ENCODE peak calls at places on chromosome 19, in four cellular contexts. X, F, M and N are unnamed samples.

GRCh38 chr19:49809155-49809986 is 3.7 kb downstream of the FUZ start:
- DNase-seq in X (no peak), F (no peak), M (peak), N (peak)

GRCh38 chr19:35549174-35549788 is 3.9 kb downstream of the TMEM147 start:
- DNase-seq in X (peak), F (peak), M (peak), N (peak)

GRCh38 chr19:46783670-46784069 is 4.7 kb downstream of the SLC1A5 start:
- DNase-seq in M (no peak), F (no peak), X (no peak), N (no peak)

GRCh38 chr19:574658-575526 is 2.5 kb downstream of the BSG start:
- DNase-seq in M (peak), X (no peak), F (no peak), N (no peak)

GRCh38 chr19:16428372-16429036 is 43.3 kb downstream of the EPS15L1 start:
- DNase-seq in X (no peak), F (no peak), M (no peak), N (no peak)

GRCh38 chr19:12364391-12365093 is 941 bp downstream of the ZNF442 start:
- DNase-seq in X (no peak), F (no peak), M (peak), N (peak)

GRCh38 chr19:40611900-40612698 is 10.9 kb downstream of the LTBP4 start:
- DNase-seq in X (no peak), M (no peak), F (no peak), N (no peak)

GRCh38 chr19:55494172-55494761 is 6.0 kb downstream of the SSC5D start:
- DNase-seq in F (no peak), X (no peak), M (no peak), N (no peak)

GRCh38 chr19:269241-269640 is 22.0 kb downstream of the PLPP2 start:
- DNase-seq in M (no peak), X (no peak), F (no peak), N (no peak)

GRCh38 chr19:3536429-3537100 is 2.4 kb upstream of the TEKTIP1 start:
- DNase-seq in M (no peak), X (no peak), F (no peak), N (no peak)

GRCh38 chr19:56106993-56107392 is 14.1 kb downstream of the ZNF787 start:
- DNase-seq in M (no peak), F (no peak), X (no peak), N (no peak)

GRCh38 chr19:45477713-45478453 is 10.1 kb downstream of the FOSB start:
- DNase-seq in F (peak), X (no peak), M (no peak), N (no peak)

GRCh38 chr19:38970664-38971532 is 4.6 kb downstream of the FBXO17 start:
- DNase-seq in F (no peak), X (no peak), M (no peak), N (no peak)

GRCh38 chr19:36771275-36772231 is 1.1 kb downstream of the ZNF850 start:
- DNase-seq in X (peak), F (peak), M (peak), N (no peak)

GRCh38 chr19:35124098-35125060 is 8.8 kb downstream of the FXYD3 start:
- DNase-seq in F (no peak), X (no peak), M (no peak), N (peak)

GRCh38 chr19:10817291-10818038 is 18.5 kb downstream of the TMED1 start:
- DNase-seq in M (no peak), F (no peak), X (no peak), N (no peak)

GRCh38 chr19:19539738-19540703 is 2.0 kb downstream of the CILP2 start:
- DNase-seq in M (no peak), F (no peak), X (no peak), N (peak)

GRCh38 chr19:35211545-35212230 is 16.9 kb downstream of the FAM187B start:
- DNase-seq in F (no peak), X (no peak), M (no peak), N (peak)

GRCh38 chr19:49335071-49335783 is at the start of gene CD37:
- DNase-seq in X (no peak), F (peak), M (no peak), N (peak)

GRCh38 chr19:55802281-55802680 is 29.5 kb downstream of the NLRP11 start:
- DNase-seq in X (no peak), M (no peak), F (no peak), N (no peak)

GRCh38 chr19:45451181-45451849 is 16.5 kb upstream of the FOSB start:
- DNase-seq in M (no peak), F (peak), X (no peak), N (peak)

GRCh38 chr19:7857727-7858701 is 16.2 kb downstream of the PRR36 start:
- DNase-seq in X (peak), F (no peak), M (peak), N (no peak)

GRCh38 chr19:57103573-57104277 is 16.1 kb upstream of the USP29 start:
- DNase-seq in M (peak), F (peak), X (peak), N (peak)

GRCh38 chr19:1408300-1409203 is 1.2 kb downstream of the DAZAP1 start:
- DNase-seq in M (peak), X (peak), F (peak), N (peak)

GRCh38 chr19:23190341-23190740 is 59.9 kb downstream of the ZNF724 start:
- DNase-seq in F (no peak), M (no peak), X (no peak), N (no peak)

GRCh38 chr19:52590728-52591127 is 20.6 kb downstream of the ZNF701 start:
- DNase-seq in F (peak), X (no peak), M (no peak), N (no peak)

GRCh38 chr19:40521276-40521675 is 54.5 kb downstream of the SPTBN4 start:
- DNase-seq in M (no peak), F (peak), X (no peak), N (no peak)

GRCh38 chr19:35899547-35900214 is 659 bp downstream of the NFKBID start:
- DNase-seq in M (peak), X (peak), F (peak), N (peak)

GRCh38 chr19:10797541-10798256 is 38.3 kb downstream of the TMED1 start:
- DNase-seq in X (no peak), F (no peak), M (no peak), N (peak)

GRCh38 chr19:8485561-8486371 is 16.7 kb downstream of the PRAM1 start:
- DNase-seq in M (no peak), F (no peak), X (no peak), N (no peak)

GRCh38 chr19:48255376-48256303 is at the start of gene CARD8:
- DNase-seq in X (peak), M (peak), F (peak), N (peak)

GRCh38 chr19:48252625-48253024 is 3.1 kb downstream of the CARD8 start:
- DNase-seq in M (no peak), F (no peak), X (no peak), N (no peak)

GRCh38 chr19:48254529-48254970 is 1.2 kb downstream of the CARD8 start:
- DNase-seq in F (no peak), M (no peak), X (no peak), N (no peak)

GRCh38 chr19:48250290-48251025 is 5.3 kb downstream of the CARD8 start:
- DNase-seq in F (no peak), M (no peak), X (no peak), N (no peak)

GRCh38 chr19:48253999-48254398 is 1.7 kb downstream of the CARD8 start:
- DNase-seq in F (no peak), X (no peak), M (no peak), N (no peak)
- H3K4me3 ChIP-seq in F (no peak), X (no peak), M (no peak), N (no peak)

GRCh38 chr19:5952193-5953033 is 25.5 kb downstream of the RANBP3 start:
- DNase-seq in F (no peak), M (no peak), X (no peak), N (no peak)
- H3K4me3 ChIP-seq in F (no peak), M (no peak), X (no peak), N (no peak)

GRCh38 chr19:14366529-14366928 is 14.7 kb upstream of the ADGRE5 start:
- DNase-seq in F (peak), X (no peak), M (peak), N (peak)
- H3K4me3 ChIP-seq in F (no peak), X (no peak), M (no peak), N (no peak)

GRCh38 chr19:18320865-18321728 is 1.8 kb downstream of the LSM4 start:
- DNase-seq in F (no peak), X (no peak), M (no peak), N (no peak)
- H3K4me3 ChIP-seq in F (no peak), X (peak), M (no peak), N (no peak)

DNA sequence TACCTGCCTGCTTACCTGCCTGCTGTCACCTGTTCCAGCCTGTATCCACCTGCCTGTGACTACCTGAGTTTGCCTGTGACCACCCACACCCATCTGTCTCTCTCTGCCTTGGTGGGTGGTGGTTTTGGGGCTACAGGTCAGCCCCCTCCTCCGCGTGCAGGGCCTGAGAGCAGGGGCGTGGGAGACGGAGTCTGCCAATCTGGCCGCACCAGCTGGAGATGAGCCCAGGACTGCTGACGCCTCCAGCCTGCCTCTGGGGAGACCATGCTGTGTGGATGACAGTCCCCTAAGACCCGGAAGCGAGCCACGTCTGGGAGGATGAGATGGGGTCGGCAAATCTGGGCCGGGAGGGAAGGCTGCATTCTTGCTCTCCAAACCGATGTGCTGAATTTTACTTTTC is 15.9 kb upstream of the KCTD15 start:
- DNase-seq in M (no peak), F (no peak), X (no peak), N (no peak)
- H3K4me3 ChIP-seq in M (no peak), F (no peak), X (no peak), N (no peak)

GRCh38 chr19:30676990-30677679 is 305.0 kb downstream of the ZNF536 start:
- DNase-seq in F (no peak), X (no peak), M (no peak), N (no peak)

GRCh38 chr19:30672926-30673325 is 300.7 kb downstream of the ZNF536 start:
- DNase-seq in F (no peak), M (no peak), X (no peak), N (no peak)

GRCh38 chr19:30673336-30673735 is 301.2 kb downstream of the ZNF536 start:
- DNase-seq in F (no peak), M (no peak), X (no peak), N (no peak)

GRCh38 chr19:30675086-30675485 is 302.9 kb downstream of the ZNF536 start:
- DNase-seq in F (no peak), X (no peak), M (no peak), N (no peak)

DNA sequence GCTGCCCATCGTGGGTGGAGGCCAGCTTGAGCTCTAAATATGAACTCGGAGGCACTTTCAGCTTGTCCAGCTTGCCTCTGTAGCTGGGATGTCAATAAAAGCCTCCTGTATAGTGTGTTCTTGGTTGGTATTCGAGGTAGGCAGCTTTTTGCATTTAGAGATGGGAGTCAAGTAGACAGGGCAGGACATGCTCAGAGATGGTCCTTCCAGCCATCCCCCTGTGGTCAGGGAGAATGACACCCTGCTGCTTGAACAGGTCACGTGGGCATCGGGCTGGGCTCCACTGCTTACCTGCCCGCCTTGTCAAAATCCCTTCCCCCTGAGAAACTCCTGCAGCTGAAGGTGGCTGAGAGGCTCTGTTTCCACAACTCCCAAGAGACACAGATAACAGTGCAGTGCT is 302.5 kb downstream of the ZNF536 start:
- DNase-seq in M (no peak), F (no peak), X (no peak), N (no peak)
- H3K4me3 ChIP-seq in M (no peak), F (no peak), X (no peak), N (no peak)

GRCh38 chr19:48006762-48007161 is 12.3 kb downstream of the ELSPBP1 start:
- DNase-seq in M (no peak), X (no peak), F (peak), N (no peak)
- H3K4me3 ChIP-seq in M (no peak), X (no peak), F (no peak), N (no peak)